ENCODE peak calls at places on chromosomes 11 and 22, in nine cellular contexts. One of them, this sample, is unnamed.

GRCh38 chr22:38756631-38757463 is 1.0 kb upstream of the SUN2 start:
- DNase-seq in MM.1S: no peak
- DNase-seq in fibroblast of lung: no peak
- DNase-seq in K562: no peak
- DNase-seq in HepG2: no peak
- DNase-seq in PC-3: no peak
- DNase-seq in NT2/D1: no peak
- DNase-seq in GM23248: peak; percentile 12
- DNase-seq in HCT116: no peak
- DNase-seq in this sample: no peak

GRCh38 chr22:43625242-43625641 is 186.9 kb downstream of the EFCAB6 start:
- DNase-seq in MM.1S: no peak
- DNase-seq in fibroblast of lung: no peak
- DNase-seq in K562: no peak
- DNase-seq in HepG2: no peak
- DNase-seq in PC-3: peak; percentile 65
- DNase-seq in NT2/D1: no peak
- DNase-seq in GM23248: peak; percentile 30
- DNase-seq in HCT116: peak; percentile 29
- DNase-seq in this sample: no peak

GRCh38 chr22:44486538-44486937 is 11.5 kb downstream of the RTL6 start:
- DNase-seq in MM.1S: no peak
- DNase-seq in fibroblast of lung: no peak
- DNase-seq in K562: no peak
- DNase-seq in HepG2: no peak
- DNase-seq in PC-3: no peak
- DNase-seq in NT2/D1: no peak
- DNase-seq in GM23248: peak; percentile 31
- DNase-seq in HCT116: no peak
- DNase-seq in this sample: no peak

GRCh38 chr11:70200212-70200844 is 2.8 kb upstream of the FADD start:
- DNase-seq in MM.1S: no peak
- DNase-seq in fibroblast of lung: no peak
- DNase-seq in K562: no peak
- DNase-seq in HepG2: peak; percentile 25
- DNase-seq in PC-3: peak; percentile 37
- DNase-seq in NT2/D1: no peak
- DNase-seq in GM23248: peak; percentile 26
- DNase-seq in HCT116: no peak
- DNase-seq in this sample: no peak

GRCh38 chr11:103872748-103873147 is 163.7 kb upstream of the DDI1 start:
- DNase-seq in MM.1S: no peak
- DNase-seq in fibroblast of lung: no peak
- DNase-seq in K562: no peak
- DNase-seq in HepG2: no peak
- DNase-seq in PC-3: peak; percentile 21
- DNase-seq in NT2/D1: no peak
- DNase-seq in GM23248: no peak
- DNase-seq in HCT116: no peak
- DNase-seq in this sample: no peak

GRCh38 chr11:119195680-119196079 is 10.4 kb downstream of the NHERF4 start:
- DNase-seq in MM.1S: no peak
- DNase-seq in fibroblast of lung: peak; percentile 50
- DNase-seq in K562: peak; percentile 64
- DNase-seq in HepG2: peak; percentile 43
- DNase-seq in PC-3: peak; percentile 73
- DNase-seq in NT2/D1: peak; percentile 9
- DNase-seq in GM23248: peak; percentile 75
- DNase-seq in HCT116: peak; percentile 70
- DNase-seq in this sample: peak; percentile 63

GRCh38 chr11:90874281-90874680 is 651.4 kb upstream of the CHORDC1 start:
- DNase-seq in MM.1S: no peak
- DNase-seq in fibroblast of lung: no peak
- DNase-seq in K562: no peak
- DNase-seq in HepG2: no peak
- DNase-seq in PC-3: peak; percentile 69
- DNase-seq in NT2/D1: no peak
- DNase-seq in GM23248: no peak
- DNase-seq in HCT116: no peak
- DNase-seq in this sample: no peak

GRCh38 chr11:57432714-57433163 is 5.8 kb upstream of the SLC43A3 start:
- DNase-seq in MM.1S: no peak
- DNase-seq in fibroblast of lung: peak; percentile 92
- DNase-seq in K562: peak; percentile 38
- DNase-seq in HepG2: no peak
- DNase-seq in PC-3: peak; percentile 66
- DNase-seq in NT2/D1: no peak
- DNase-seq in GM23248: peak; percentile 90
- DNase-seq in HCT116: no peak
- DNase-seq in this sample: peak; percentile 83

GRCh38 chr11:35162795-35163194 is 23.8 kb downstream of the CD44 start:
- DNase-seq in MM.1S: no peak
- DNase-seq in fibroblast of lung: peak; percentile 61
- DNase-seq in K562: no peak
- DNase-seq in HepG2: no peak
- DNase-seq in PC-3: peak; percentile 37
- DNase-seq in NT2/D1: no peak
- DNase-seq in GM23248: peak; percentile 78
- DNase-seq in HCT116: no peak
- DNase-seq in this sample: peak; percentile 44

GRCh38 chr11:9210922-9211320 is 54.2 kb downstream of the DENND5A start:
- DNase-seq in MM.1S: peak; percentile 26
- DNase-seq in fibroblast of lung: peak; percentile 26
- DNase-seq in K562: no peak
- DNase-seq in HepG2: no peak
- DNase-seq in PC-3: peak; percentile 6
- DNase-seq in NT2/D1: no peak
- DNase-seq in GM23248: no peak
- DNase-seq in HCT116: no peak
- DNase-seq in this sample: no peak

GRCh38 chr22:37999640-38000272 is 15.4 kb upstream of the SOX10 start:
- DNase-seq in MM.1S: no peak
- DNase-seq in fibroblast of lung: peak; percentile 53
- DNase-seq in K562: peak; percentile 23
- DNase-seq in HepG2: no peak
- DNase-seq in PC-3: peak; percentile 83
- DNase-seq in NT2/D1: no peak
- DNase-seq in GM23248: peak; percentile 45
- DNase-seq in HCT116: peak; percentile 75
- DNase-seq in this sample: peak; percentile 11

DNA sequence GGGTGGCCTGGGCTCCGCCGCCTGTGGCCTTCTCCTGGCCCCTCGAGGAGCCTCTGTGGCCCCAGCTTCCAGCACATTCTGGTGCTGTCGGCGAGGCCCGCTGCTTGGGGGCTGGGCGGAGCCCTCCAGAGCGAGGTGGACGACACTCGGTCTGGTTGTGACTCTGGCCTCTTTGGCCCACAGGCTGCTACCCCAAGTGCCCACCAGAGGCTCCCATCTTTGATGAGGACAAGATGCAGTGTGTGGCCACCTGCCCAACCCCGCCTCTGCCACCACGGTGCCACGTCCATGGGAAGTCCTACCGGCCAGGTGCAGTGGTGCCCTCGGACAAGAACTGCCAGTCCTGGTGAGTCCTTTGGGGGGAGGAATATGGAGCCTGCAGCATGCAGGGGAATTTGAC is 22.4 kb downstream of the MUC5AC start:
- DNase-seq in MM.1S: no peak
- DNase-seq in fibroblast of lung: no peak
- DNase-seq in K562: no peak
- DNase-seq in HepG2: no peak
- DNase-seq in PC-3: no peak
- DNase-seq in NT2/D1: no peak
- DNase-seq in GM23248: no peak
- DNase-seq in HCT116: no peak
- DNase-seq in this sample: no peak
- H3K9ac ChIP-seq in MM.1S: no peak overlapping the region
- H3K9ac ChIP-seq in fibroblast of lung: no peak overlapping the region
- H3K9ac ChIP-seq in K562: no peak overlapping the region
- H3K9ac ChIP-seq in HepG2: no peak overlapping the region
- H3K9ac ChIP-seq in PC-3: no peak overlapping the region
- H3K9ac ChIP-seq in NT2/D1: no peak overlapping the region
- H3K9ac ChIP-seq in GM23248: no peak overlapping the region
- H3K9ac ChIP-seq in HCT116: no peak overlapping the region
- H3K9ac ChIP-seq in this sample: no peak overlapping the region

GRCh38 chr11:76772100-76772782 is 10.9 kb upstream of the TSKU start:
- DNase-seq in MM.1S: no peak
- DNase-seq in fibroblast of lung: peak; percentile 50
- DNase-seq in K562: no peak
- DNase-seq in HepG2: peak; percentile 68
- DNase-seq in PC-3: no peak
- DNase-seq in NT2/D1: no peak
- DNase-seq in GM23248: no peak
- DNase-seq in HCT116: no peak
- DNase-seq in this sample: no peak

GRCh38 chr11:76771446-76772099 is 11.6 kb upstream of the TSKU start:
- DNase-seq in MM.1S: no peak
- DNase-seq in fibroblast of lung: no peak
- DNase-seq in K562: no peak
- DNase-seq in HepG2: no peak
- DNase-seq in PC-3: no peak
- DNase-seq in NT2/D1: no peak
- DNase-seq in GM23248: no peak
- DNase-seq in HCT116: no peak
- DNase-seq in this sample: no peak

GRCh38 chr11:76770642-76771445 is 12.3 kb upstream of the TSKU start:
- DNase-seq in MM.1S: peak; percentile 76
- DNase-seq in fibroblast of lung: peak; percentile 97
- DNase-seq in K562: no peak
- DNase-seq in HepG2: peak; percentile 69
- DNase-seq in PC-3: peak; percentile 92
- DNase-seq in NT2/D1: peak; percentile 55
- DNase-seq in GM23248: peak; percentile 95
- DNase-seq in HCT116: no peak
- DNase-seq in this sample: peak; percentile 92

GRCh38 chr11:76773921-76774361 is 9.2 kb upstream of the TSKU start:
- DNase-seq in MM.1S: no peak
- DNase-seq in fibroblast of lung: no peak
- DNase-seq in K562: no peak
- DNase-seq in HepG2: no peak
- DNase-seq in PC-3: no peak
- DNase-seq in NT2/D1: no peak
- DNase-seq in GM23248: no peak
- DNase-seq in HCT116: no peak
- DNase-seq in this sample: no peak

DNA sequence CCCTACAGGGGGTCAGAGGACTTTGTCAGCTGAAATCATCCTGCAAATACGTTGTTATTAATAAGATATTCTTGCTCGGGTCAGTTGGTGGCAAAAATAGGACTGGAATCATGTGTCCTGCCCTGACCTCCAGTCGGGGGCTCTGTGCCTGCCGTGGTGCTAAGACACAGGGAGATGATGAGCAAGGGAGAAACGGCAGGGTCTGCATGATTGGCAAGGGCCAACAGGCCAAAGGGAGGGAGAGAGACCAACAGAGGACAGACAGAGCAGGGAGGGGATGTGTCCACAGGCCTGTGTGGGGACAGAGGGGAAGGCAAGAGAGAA is 10.4 kb upstream of the TSKU start:
- DNase-seq in MM.1S: no peak
- DNase-seq in fibroblast of lung: no peak
- DNase-seq in K562: no peak
- DNase-seq in HepG2: no peak
- DNase-seq in PC-3: no peak
- DNase-seq in NT2/D1: no peak
- DNase-seq in GM23248: no peak
- DNase-seq in HCT116: no peak
- DNase-seq in this sample: no peak
- H3K4me1 ChIP-seq in MM.1S: peaks cover 40% of the 10 kb centered on the region
- H3K4me1 ChIP-seq in fibroblast of lung: peaks cover 20% of the 10 kb centered on the region
- H3K4me1 ChIP-seq in K562: peaks cover 7% of the 10 kb centered on the region
- H3K4me1 ChIP-seq in HepG2: peaks cover 78% of the 10 kb centered on the region
- H3K4me1 ChIP-seq in PC-3: peaks cover 37% of the 10 kb centered on the region
- H3K4me1 ChIP-seq in NT2/D1: peaks cover 26% of the 10 kb centered on the region
- H3K4me1 ChIP-seq in GM23248: peaks cover 30% of the 10 kb centered on the region
- H3K4me1 ChIP-seq in HCT116: peaks cover 26% of the 10 kb centered on the region
- H3K4me1 ChIP-seq in this sample: peaks cover 67% of the 10 kb centered on the region

GRCh38 chr11:30481816-30482215 is 104.3 kb downstream of the MPPED2 start:
- DNase-seq in MM.1S: no peak
- DNase-seq in fibroblast of lung: no peak
- DNase-seq in K562: no peak
- DNase-seq in HepG2: no peak
- DNase-seq in PC-3: no peak
- DNase-seq in NT2/D1: no peak
- DNase-seq in GM23248: no peak
- DNase-seq in HCT116: no peak
- DNase-seq in this sample: no peak
- H3K4me3 ChIP-seq in MM.1S: no peak overlapping the region
- H3K4me3 ChIP-seq in fibroblast of lung: no peak overlapping the region
- H3K4me3 ChIP-seq in K562: no peak overlapping the region
- H3K4me3 ChIP-seq in HepG2: no peak overlapping the region
- H3K4me3 ChIP-seq in PC-3: no peak overlapping the region
- H3K4me3 ChIP-seq in NT2/D1: no peak overlapping the region
- H3K4me3 ChIP-seq in GM23248: no peak overlapping the region
- H3K4me3 ChIP-seq in HCT116: no peak overlapping the region
- H3K4me3 ChIP-seq in this sample: no peak overlapping the region

GRCh38 chr11:96157517-96157873 is 185.5 kb downstream of the MAML2 start:
- DNase-seq in MM.1S: no peak
- DNase-seq in fibroblast of lung: no peak
- DNase-seq in K562: no peak
- DNase-seq in HepG2: no peak
- DNase-seq in PC-3: no peak
- DNase-seq in NT2/D1: no peak
- DNase-seq in GM23248: no peak
- DNase-seq in HCT116: no peak
- DNase-seq in this sample: no peak

GRCh38 chr11:96154802-96155520 is 188.0 kb downstream of the MAML2 start:
- DNase-seq in MM.1S: no peak
- DNase-seq in fibroblast of lung: peak; percentile 56
- DNase-seq in K562: no peak
- DNase-seq in HepG2: no peak
- DNase-seq in PC-3: peak; percentile 26
- DNase-seq in NT2/D1: no peak
- DNase-seq in GM23248: peak; percentile 81
- DNase-seq in HCT116: no peak
- DNase-seq in this sample: peak; percentile 50

GRCh38 chr11:96155627-96156378 is 187.2 kb downstream of the MAML2 start:
- DNase-seq in MM.1S: no peak
- DNase-seq in fibroblast of lung: peak; percentile 94
- DNase-seq in K562: peak; percentile 66
- DNase-seq in HepG2: peak; percentile 64
- DNase-seq in PC-3: peak; percentile 88
- DNase-seq in NT2/D1: no peak
- DNase-seq in GM23248: peak; percentile 98
- DNase-seq in HCT116: peak; percentile 27
- DNase-seq in this sample: peak; percentile 93

GRCh38 chr11:96158126-96158525 is 184.9 kb downstream of the MAML2 start:
- DNase-seq in MM.1S: no peak
- DNase-seq in fibroblast of lung: no peak
- DNase-seq in K562: no peak
- DNase-seq in HepG2: no peak
- DNase-seq in PC-3: no peak
- DNase-seq in NT2/D1: no peak
- DNase-seq in GM23248: no peak
- DNase-seq in HCT116: no peak
- DNase-seq in this sample: no peak

DNA sequence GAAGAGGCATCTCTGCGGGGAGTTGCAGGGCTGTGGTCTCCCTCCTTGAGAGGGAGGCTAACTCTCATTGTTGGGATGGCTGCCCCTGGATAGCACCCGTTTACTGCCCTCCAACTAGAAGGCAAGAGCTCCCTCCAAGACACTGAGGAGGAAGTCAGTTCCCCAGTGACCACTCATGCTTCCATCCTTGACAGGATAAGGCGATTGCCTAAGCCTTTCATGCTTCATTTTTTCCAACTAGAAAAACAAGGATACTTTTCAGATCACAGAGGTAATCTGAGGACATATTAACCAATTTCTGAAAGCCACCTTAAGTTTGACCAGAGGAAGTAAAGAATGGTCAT is 186.6 kb downstream of the MAML2 start:
- DNase-seq in MM.1S: no peak
- DNase-seq in fibroblast of lung: peak; percentile 61
- DNase-seq in K562: no peak
- DNase-seq in HepG2: no peak
- DNase-seq in PC-3: no peak
- DNase-seq in NT2/D1: no peak
- DNase-seq in GM23248: peak; percentile 88
- DNase-seq in HCT116: no peak
- DNase-seq in this sample: peak; percentile 85
- H3K9ac ChIP-seq in MM.1S: peak overlapping the region; percentile 17
- H3K9ac ChIP-seq in fibroblast of lung: peak overlapping the region; percentile 66
- H3K9ac ChIP-seq in K562: peak overlapping the region; percentile 60
- H3K9ac ChIP-seq in HepG2: no peak overlapping the region
- H3K9ac ChIP-seq in PC-3: peak overlapping the region; percentile 37
- H3K9ac ChIP-seq in NT2/D1: no peak overlapping the region
- H3K9ac ChIP-seq in GM23248: peak overlapping the region; percentile 84
- H3K9ac ChIP-seq in HCT116: peak overlapping the region; percentile 7
- H3K9ac ChIP-seq in this sample: peak overlapping the region; percentile 72